ENCODE peak calls at places on chromosomes 2 and 18, in six cellular contexts. One of them, this sample, is unnamed.
A peak's percentile ranks its signal among the peaks of the same experiment; 100 is the strongest.

GRCh38 chr18:58263055-58263732 is 219.2 kb downstream of the NEDD4L start:
- DNase-seq in cardiac muscle cell: no peak
- DNase-seq in fibroblast of the aortic adventitia: no peak
- DNase-seq in activated CD8-positive, alpha-beta T cell treated with anti-CD3 and anti-CD28 coated beads for 36 hours: no peak
- DNase-seq in cardiac fibroblast: peak; percentile 26
- DNase-seq in epithelial cell of esophagus: peak; percentile 85
- DNase-seq in this sample: no peak

GRCh38 chr18:3703732-3704176 is 253.8 kb downstream of the TGIF1 start:
- DNase-seq in cardiac muscle cell: peak; percentile 95
- DNase-seq in fibroblast of the aortic adventitia: peak; percentile 89
- DNase-seq in activated CD8-positive, alpha-beta T cell treated with anti-CD3 and anti-CD28 coated beads for 36 hours: peak; percentile 45
- DNase-seq in cardiac fibroblast: peak; percentile 79
- DNase-seq in epithelial cell of esophagus: peak; percentile 40
- DNase-seq in this sample: no peak

GRCh38 chr2:66432801-66433694 is 1.9 kb upstream of the MEIS1 start:
- DNase-seq in cardiac muscle cell: peak; percentile 97
- DNase-seq in fibroblast of the aortic adventitia: peak; percentile 99
- DNase-seq in activated CD8-positive, alpha-beta T cell treated with anti-CD3 and anti-CD28 coated beads for 36 hours: peak; percentile 40
- DNase-seq in cardiac fibroblast: peak; percentile 97
- DNase-seq in epithelial cell of esophagus: peak; percentile 97
- DNase-seq in this sample: peak; percentile 87

GRCh38 chr2:101124061-101124460 is 27.1 kb downstream of the TBC1D8 start:
- DNase-seq in cardiac muscle cell: no peak
- DNase-seq in fibroblast of the aortic adventitia: peak; percentile 45
- DNase-seq in activated CD8-positive, alpha-beta T cell treated with anti-CD3 and anti-CD28 coated beads for 36 hours: no peak
- DNase-seq in cardiac fibroblast: peak; percentile 61
- DNase-seq in epithelial cell of esophagus: peak; percentile 41
- DNase-seq in this sample: no peak

GRCh38 chr2:186274936-186275575 is 211.0 kb upstream of the ZC3H15 start:
- DNase-seq in cardiac muscle cell: no peak
- DNase-seq in fibroblast of the aortic adventitia: peak; percentile 44
- DNase-seq in activated CD8-positive, alpha-beta T cell treated with anti-CD3 and anti-CD28 coated beads for 36 hours: no peak
- DNase-seq in cardiac fibroblast: peak; percentile 84
- DNase-seq in epithelial cell of esophagus: peak; percentile 74
- DNase-seq in this sample: no peak

GRCh38 chr2:40120021-40120420 is 331.9 kb downstream of the SLC8A1 start:
- DNase-seq in cardiac muscle cell: no peak
- DNase-seq in fibroblast of the aortic adventitia: no peak
- DNase-seq in activated CD8-positive, alpha-beta T cell treated with anti-CD3 and anti-CD28 coated beads for 36 hours: no peak
- DNase-seq in cardiac fibroblast: no peak
- DNase-seq in epithelial cell of esophagus: no peak
- DNase-seq in this sample: no peak

GRCh38 chr2:136008205-136008865 is 22.9 kb upstream of the DARS1 start:
- DNase-seq in cardiac muscle cell: no peak
- DNase-seq in fibroblast of the aortic adventitia: no peak
- DNase-seq in activated CD8-positive, alpha-beta T cell treated with anti-CD3 and anti-CD28 coated beads for 36 hours: peak; percentile 84
- DNase-seq in cardiac fibroblast: no peak
- DNase-seq in epithelial cell of esophagus: no peak
- DNase-seq in this sample: no peak

GRCh38 chr2:199814084-199814844 is 36.7 kb downstream of the FTCDNL1 start:
- DNase-seq in cardiac muscle cell: no peak
- DNase-seq in fibroblast of the aortic adventitia: no peak
- DNase-seq in activated CD8-positive, alpha-beta T cell treated with anti-CD3 and anti-CD28 coated beads for 36 hours: no peak
- DNase-seq in cardiac fibroblast: no peak
- DNase-seq in epithelial cell of esophagus: no peak
- DNase-seq in this sample: no peak

GRCh38 chr2:54975175-54975574 is 75.1 kb downstream of the RTN4 start:
- DNase-seq in cardiac muscle cell: no peak
- DNase-seq in fibroblast of the aortic adventitia: no peak
- DNase-seq in activated CD8-positive, alpha-beta T cell treated with anti-CD3 and anti-CD28 coated beads for 36 hours: no peak
- DNase-seq in cardiac fibroblast: no peak
- DNase-seq in epithelial cell of esophagus: no peak
- DNase-seq in this sample: no peak

GRCh38 chr18:56709463-56709862 is 58.3 kb downstream of the WDR7 start:
- DNase-seq in cardiac muscle cell: no peak
- DNase-seq in fibroblast of the aortic adventitia: peak; percentile 77
- DNase-seq in activated CD8-positive, alpha-beta T cell treated with anti-CD3 and anti-CD28 coated beads for 36 hours: peak; percentile 45
- DNase-seq in cardiac fibroblast: peak; percentile 92
- DNase-seq in epithelial cell of esophagus: peak; percentile 88
- DNase-seq in this sample: no peak

GRCh38 chr2:70029814-70030409 is 57.4 kb upstream of the PCBP1 start:
- DNase-seq in cardiac muscle cell: peak; percentile 65
- DNase-seq in fibroblast of the aortic adventitia: peak; percentile 92
- DNase-seq in activated CD8-positive, alpha-beta T cell treated with anti-CD3 and anti-CD28 coated beads for 36 hours: no peak
- DNase-seq in cardiac fibroblast: peak; percentile 89
- DNase-seq in epithelial cell of esophagus: peak; percentile 33
- DNase-seq in this sample: no peak

GRCh38 chr2:203636896-203637818 is 69.3 kb upstream of the CD28 start:
- DNase-seq in cardiac muscle cell: no peak
- DNase-seq in fibroblast of the aortic adventitia: peak; percentile 29
- DNase-seq in activated CD8-positive, alpha-beta T cell treated with anti-CD3 and anti-CD28 coated beads for 36 hours: peak; percentile 38
- DNase-seq in cardiac fibroblast: peak; percentile 39
- DNase-seq in epithelial cell of esophagus: peak; percentile 33
- DNase-seq in this sample: no peak

DNA sequence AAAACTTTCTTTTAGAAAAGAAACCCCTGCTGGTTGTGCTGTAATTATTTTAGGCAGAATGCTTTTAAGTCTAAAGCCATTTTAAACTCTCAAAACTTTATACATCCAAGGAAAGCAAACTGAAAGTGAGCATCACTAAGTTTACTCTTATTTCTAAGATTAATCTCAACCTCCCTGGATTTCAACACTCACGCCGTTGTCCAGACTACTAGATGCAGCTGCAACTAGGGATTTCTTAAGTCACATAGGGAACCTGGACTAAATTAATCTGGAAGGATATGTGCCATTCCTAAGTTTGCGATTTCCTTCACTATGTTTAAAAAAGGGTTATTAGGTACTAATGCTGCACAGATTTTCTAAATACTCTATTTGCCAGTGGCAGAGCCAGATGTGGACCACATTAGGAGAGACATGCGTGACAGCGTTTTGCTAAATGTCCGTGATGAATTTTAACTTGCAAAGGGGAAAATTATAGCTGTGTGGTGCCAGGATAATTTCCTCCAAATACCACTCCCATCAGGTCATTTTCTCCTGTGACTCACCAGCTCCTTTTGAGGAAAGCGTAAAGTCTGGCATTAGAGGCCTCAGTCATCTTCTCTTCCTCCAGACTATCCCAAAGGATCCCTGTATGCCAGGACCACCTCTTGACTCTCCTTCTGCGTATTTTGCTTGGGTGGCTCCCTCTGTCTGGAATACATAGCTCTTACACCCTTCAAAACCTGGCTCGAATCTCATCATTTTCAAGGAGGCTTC is 143.7 kb downstream of the ATL2 start:
- DNase-seq in cardiac muscle cell: no peak
- DNase-seq in fibroblast of the aortic adventitia: peak; percentile 91
- DNase-seq in activated CD8-positive, alpha-beta T cell treated with anti-CD3 and anti-CD28 coated beads for 36 hours: no peak
- DNase-seq in cardiac fibroblast: peak; percentile 64
- DNase-seq in epithelial cell of esophagus: peak; percentile 44
- DNase-seq in this sample: no peak
- TF ChIP-seq CTCF in cardiac muscle cell: peak; percentile 22
- TF ChIP-seq CTCF in fibroblast of the aortic adventitia: peak; percentile 50
- TF ChIP-seq CTCF in activated CD8-positive, alpha-beta T cell treated with anti-CD3 and anti-CD28 coated beads for 36 hours: no peak
- TF ChIP-seq CTCF in cardiac fibroblast: peak; percentile 19
- TF ChIP-seq CTCF in epithelial cell of esophagus: no peak
- TF ChIP-seq CTCF in this sample: peak; percentile 53

DNA sequence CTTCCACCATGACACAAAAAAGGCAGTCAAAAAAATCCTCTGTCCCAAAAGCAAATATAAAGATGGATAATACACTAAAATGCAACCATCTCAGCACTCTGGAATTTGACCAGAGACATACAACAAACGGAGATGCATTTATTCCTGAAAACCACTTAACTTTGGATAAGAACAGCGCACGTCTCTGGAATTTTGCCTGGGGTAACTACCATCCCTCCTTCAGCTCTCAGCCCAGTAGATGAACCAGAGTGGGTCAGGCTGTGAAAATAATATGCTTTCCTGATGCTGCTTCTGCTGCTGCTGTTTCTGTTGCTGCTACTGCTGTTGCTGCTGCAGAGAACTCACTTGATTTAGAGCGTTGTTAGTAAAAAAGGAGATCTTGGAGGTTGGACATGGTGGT is 133.8 kb upstream of the ACVR2A start:
- DNase-seq in cardiac muscle cell: no peak
- DNase-seq in fibroblast of the aortic adventitia: no peak
- DNase-seq in activated CD8-positive, alpha-beta T cell treated with anti-CD3 and anti-CD28 coated beads for 36 hours: no peak
- DNase-seq in cardiac fibroblast: no peak
- DNase-seq in epithelial cell of esophagus: peak; percentile 67
- DNase-seq in this sample: no peak
- TF ChIP-seq CTCF in cardiac muscle cell: no peak
- TF ChIP-seq CTCF in fibroblast of the aortic adventitia: no peak
- TF ChIP-seq CTCF in activated CD8-positive, alpha-beta T cell treated with anti-CD3 and anti-CD28 coated beads for 36 hours: no peak
- TF ChIP-seq CTCF in cardiac fibroblast: no peak
- TF ChIP-seq CTCF in epithelial cell of esophagus: no peak
- TF ChIP-seq CTCF in this sample: no peak

GRCh38 chr2:216300921-216301320 is 71.4 kb downstream of the MARCHF4 start:
- DNase-seq in cardiac muscle cell: no peak
- DNase-seq in fibroblast of the aortic adventitia: no peak
- DNase-seq in activated CD8-positive, alpha-beta T cell treated with anti-CD3 and anti-CD28 coated beads for 36 hours: no peak
- DNase-seq in cardiac fibroblast: no peak
- DNase-seq in epithelial cell of esophagus: no peak
- DNase-seq in this sample: no peak

GRCh38 chr2:216299130-216299529 is 73.2 kb downstream of the MARCHF4 start:
- DNase-seq in cardiac muscle cell: no peak
- DNase-seq in fibroblast of the aortic adventitia: no peak
- DNase-seq in activated CD8-positive, alpha-beta T cell treated with anti-CD3 and anti-CD28 coated beads for 36 hours: no peak
- DNase-seq in cardiac fibroblast: no peak
- DNase-seq in epithelial cell of esophagus: no peak
- DNase-seq in this sample: no peak

GRCh38 chr2:216299588-216299987 is 72.7 kb downstream of the MARCHF4 start:
- DNase-seq in cardiac muscle cell: no peak
- DNase-seq in fibroblast of the aortic adventitia: peak; percentile 72
- DNase-seq in activated CD8-positive, alpha-beta T cell treated with anti-CD3 and anti-CD28 coated beads for 36 hours: no peak
- DNase-seq in cardiac fibroblast: peak; percentile 47
- DNase-seq in epithelial cell of esophagus: peak; percentile 64
- DNase-seq in this sample: no peak

GRCh38 chr2:216306868-216307267 is 65.4 kb downstream of the MARCHF4 start:
- DNase-seq in cardiac muscle cell: no peak
- DNase-seq in fibroblast of the aortic adventitia: no peak
- DNase-seq in activated CD8-positive, alpha-beta T cell treated with anti-CD3 and anti-CD28 coated beads for 36 hours: no peak
- DNase-seq in cardiac fibroblast: no peak
- DNase-seq in epithelial cell of esophagus: no peak
- DNase-seq in this sample: no peak

DNA sequence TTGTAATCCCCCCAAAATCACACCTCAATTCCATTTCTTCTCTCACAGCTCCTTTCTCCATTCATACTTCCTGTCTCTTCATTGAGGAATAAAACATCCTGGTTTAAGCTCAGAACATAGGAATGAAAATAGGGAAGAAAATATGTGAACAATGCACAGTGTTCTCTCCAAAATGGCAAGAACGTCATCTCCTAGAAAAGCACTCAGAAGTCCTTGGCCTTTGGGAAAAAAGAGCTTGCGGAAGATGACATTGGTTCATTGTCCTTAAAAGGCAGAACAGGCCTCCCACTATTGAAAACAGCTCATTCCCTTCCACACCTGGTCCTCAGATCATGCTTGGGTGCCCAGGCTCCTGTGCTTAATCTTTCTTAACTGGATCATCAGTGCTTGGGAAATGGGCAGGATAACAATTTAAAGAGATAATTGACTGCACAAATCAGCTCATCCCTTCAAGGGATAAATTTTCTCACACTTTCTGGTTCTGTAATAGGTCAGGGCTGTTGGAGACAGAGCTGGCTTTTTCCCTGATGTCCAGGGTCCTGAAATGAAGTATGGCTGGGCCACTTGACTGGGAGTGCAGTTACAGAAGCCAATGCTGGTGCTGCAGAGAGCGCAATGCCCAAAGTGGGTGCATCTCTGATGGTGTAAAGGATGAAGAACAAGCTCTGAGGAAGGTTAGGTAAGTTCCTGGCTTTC is 69.2 kb downstream of the MARCHF4 start:
- DNase-seq in cardiac muscle cell: peak; percentile 56
- DNase-seq in fibroblast of the aortic adventitia: peak; percentile 50
- DNase-seq in activated CD8-positive, alpha-beta T cell treated with anti-CD3 and anti-CD28 coated beads for 36 hours: no peak
- DNase-seq in cardiac fibroblast: peak; percentile 86
- DNase-seq in epithelial cell of esophagus: no peak
- DNase-seq in this sample: no peak
- TF ChIP-seq CTCF in cardiac muscle cell: no peak
- TF ChIP-seq CTCF in fibroblast of the aortic adventitia: no peak
- TF ChIP-seq CTCF in activated CD8-positive, alpha-beta T cell treated with anti-CD3 and anti-CD28 coated beads for 36 hours: no peak
- TF ChIP-seq CTCF in cardiac fibroblast: no peak
- TF ChIP-seq CTCF in epithelial cell of esophagus: no peak
- TF ChIP-seq CTCF in this sample: no peak

GRCh38 chr2:99611034-99611433 is 121.2 kb upstream of the REV1 start:
- DNase-seq in cardiac muscle cell: no peak
- DNase-seq in fibroblast of the aortic adventitia: no peak
- DNase-seq in activated CD8-positive, alpha-beta T cell treated with anti-CD3 and anti-CD28 coated beads for 36 hours: no peak
- DNase-seq in cardiac fibroblast: no peak
- DNase-seq in epithelial cell of esophagus: no peak
- DNase-seq in this sample: no peak

GRCh38 chr2:99608861-99609260 is 119.0 kb upstream of the REV1 start:
- DNase-seq in cardiac muscle cell: no peak
- DNase-seq in fibroblast of the aortic adventitia: no peak
- DNase-seq in activated CD8-positive, alpha-beta T cell treated with anti-CD3 and anti-CD28 coated beads for 36 hours: no peak
- DNase-seq in cardiac fibroblast: no peak
- DNase-seq in epithelial cell of esophagus: no peak
- DNase-seq in this sample: no peak

GRCh38 chr2:99609851-99610381 is 120.1 kb upstream of the REV1 start:
- DNase-seq in cardiac muscle cell: no peak
- DNase-seq in fibroblast of the aortic adventitia: no peak
- DNase-seq in activated CD8-positive, alpha-beta T cell treated with anti-CD3 and anti-CD28 coated beads for 36 hours: no peak
- DNase-seq in cardiac fibroblast: no peak
- DNase-seq in epithelial cell of esophagus: peak; percentile 2
- DNase-seq in this sample: no peak

GRCh38 chr2:99607454-99607853 is 117.6 kb upstream of the REV1 start:
- DNase-seq in cardiac muscle cell: no peak
- DNase-seq in fibroblast of the aortic adventitia: no peak
- DNase-seq in activated CD8-positive, alpha-beta T cell treated with anti-CD3 and anti-CD28 coated beads for 36 hours: no peak
- DNase-seq in cardiac fibroblast: no peak
- DNase-seq in epithelial cell of esophagus: no peak
- DNase-seq in this sample: no peak

GRCh38 chr2:99608092-99608491 is 118.3 kb upstream of the REV1 start:
- DNase-seq in cardiac muscle cell: no peak
- DNase-seq in fibroblast of the aortic adventitia: no peak
- DNase-seq in activated CD8-positive, alpha-beta T cell treated with anti-CD3 and anti-CD28 coated beads for 36 hours: no peak
- DNase-seq in cardiac fibroblast: no peak
- DNase-seq in epithelial cell of esophagus: no peak
- DNase-seq in this sample: no peak
- TF ChIP-seq CTCF in cardiac muscle cell: no peak
- TF ChIP-seq CTCF in fibroblast of the aortic adventitia: no peak
- TF ChIP-seq CTCF in activated CD8-positive, alpha-beta T cell treated with anti-CD3 and anti-CD28 coated beads for 36 hours: no peak
- TF ChIP-seq CTCF in cardiac fibroblast: no peak
- TF ChIP-seq CTCF in epithelial cell of esophagus: no peak
- TF ChIP-seq CTCF in this sample: peak; percentile 55

GRCh38 chr2:4354678-4355077 is 651.3 kb downstream of the DCDC2C start:
- DNase-seq in cardiac muscle cell: peak; percentile 70
- DNase-seq in fibroblast of the aortic adventitia: no peak
- DNase-seq in activated CD8-positive, alpha-beta T cell treated with anti-CD3 and anti-CD28 coated beads for 36 hours: peak; percentile 25
- DNase-seq in cardiac fibroblast: no peak
- DNase-seq in epithelial cell of esophagus: peak; percentile 9
- DNase-seq in this sample: no peak
- TF ChIP-seq CTCF in cardiac muscle cell: peak; percentile 4
- TF ChIP-seq CTCF in fibroblast of the aortic adventitia: no peak
- TF ChIP-seq CTCF in activated CD8-positive, alpha-beta T cell treated with anti-CD3 and anti-CD28 coated beads for 36 hours: no peak
- TF ChIP-seq CTCF in cardiac fibroblast: no peak
- TF ChIP-seq CTCF in epithelial cell of esophagus: peak; percentile 41
- TF ChIP-seq CTCF in this sample: peak; percentile 69

This sample was measured in chondrocyte.